ENCODE peak calls at places on chromosomes 3 and 15, in four cellular contexts. F is bronchial epithelial cell, G is colonic mucosa, Y is foreskin fibroblast. N is an unnamed sample.

GRCh38 chr3:162492446-162493081 is 996.0 kb downstream of the OTOL1 start:
- DNase-seq in F (no peak), G (no peak), Y (peak; percentile 79), N (peak; percentile 69)

GRCh38 chr15:67884514-67885225 is 44.8 kb upstream of the RNU6-1 start:
- DNase-seq in Y (peak; percentile 86), F (peak; percentile 76), G (peak; percentile 94), N (no peak)

GRCh38 chr3:117526485-117527079 is 817.0 kb downstream of the TUSC7 start:
- DNase-seq in Y (peak; percentile 70), F (peak; percentile 23), G (peak; percentile 27), N (no peak)

GRCh38 chr3:128559486-128560225 is 66.7 kb upstream of the GATA2 start:
- DNase-seq in F (peak; percentile 56), G (no peak), Y (no peak), N (no peak)

GRCh38 chr3:174821477-174821876 is 37.7 kb upstream of the NAALADL2 start:
- DNase-seq in Y (peak; percentile 10), G (no peak), F (no peak), N (no peak)

GRCh38 chr15:73965730-73966103 is 26.4 kb downstream of the STOML1 start:
- DNase-seq in Y (peak; percentile 76), G (no peak), F (peak; percentile 61), N (no peak)

GRCh38 chr3:162353414-162353813 is 856.8 kb downstream of the OTOL1 start:
- DNase-seq in F (no peak), G (no peak), Y (no peak), N (no peak)

GRCh38 chr3:20072422-20072821 is 32.2 kb downstream of the KAT2B start:
- DNase-seq in G (no peak), Y (no peak), F (no peak), N (no peak)

GRCh38 chr3:61452536-61452991 is 108.8 kb upstream of the PTPRG start:
- DNase-seq in F (peak; percentile 91), Y (peak; percentile 60), G (no peak), N (peak; percentile 31)

GRCh38 chr3:16266714-16267113 is 1.7 kb downstream of the OXNAD1 start:
- DNase-seq in F (peak; percentile 78), Y (no peak), G (no peak), N (no peak)
- H3K4me3 ChIP-seq in F (peak overlapping the region; percentile 3), Y (no peak overlapping the region), G (no peak overlapping the region), N (no peak overlapping the region)

DNA sequence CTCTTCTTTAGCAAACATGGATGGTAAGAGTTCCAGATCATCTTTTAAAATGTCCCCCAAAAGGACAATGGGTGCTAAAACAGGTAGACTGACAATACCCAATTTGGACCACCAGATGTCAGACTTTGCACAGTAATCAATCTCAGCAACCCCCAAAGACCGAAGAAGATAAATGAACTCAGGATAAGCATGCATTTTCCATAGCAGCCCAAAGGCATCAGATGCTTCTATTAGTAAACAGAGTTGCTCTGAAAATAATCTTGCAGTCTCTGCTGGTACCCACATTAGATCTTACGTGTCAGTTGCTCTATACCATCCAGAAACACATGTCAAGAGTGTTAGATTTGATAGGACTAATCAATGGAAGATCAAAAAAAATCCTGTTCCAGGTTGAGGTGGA is 20.6 kb downstream of the MYH15 start:
- DNase-seq in F (peak; percentile 56), G (peak; percentile 35), Y (peak; percentile 72), N (no peak)
- TF ChIP-seq CTCF in F (peak; percentile 47), G (peak; percentile 56), Y (peak; percentile 53), N (peak; percentile 50)

DNA sequence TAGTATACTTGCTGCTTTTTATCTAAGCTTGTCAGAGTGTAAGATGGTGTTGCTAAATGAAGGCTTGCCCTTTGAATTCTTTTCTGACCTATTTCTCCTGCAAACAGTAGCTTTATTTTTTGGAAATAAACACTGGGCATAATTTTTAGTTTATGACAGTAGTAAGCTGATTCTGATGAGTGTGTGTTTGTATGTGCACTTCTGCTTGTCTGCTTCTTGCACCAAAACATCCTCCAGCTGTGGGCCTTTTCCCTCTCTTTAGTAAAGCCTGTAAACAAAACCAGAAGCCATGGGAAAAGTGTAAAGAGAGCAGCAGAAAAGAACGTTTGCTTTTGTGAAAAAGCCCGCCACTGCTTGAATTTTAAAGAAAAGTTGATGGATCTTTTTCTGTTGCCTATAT is 136.4 kb upstream of the IL12A start:
- DNase-seq in G (no peak), F (no peak), Y (no peak), N (no peak)
- H3K4me3 ChIP-seq in G (no peak overlapping the region), F (no peak overlapping the region), Y (no peak overlapping the region), N (no peak overlapping the region)

GRCh38 chr15:51735211-51735610 is 2.2 kb downstream of the LYSMD2 start:
- DNase-seq in G (no peak), F (no peak), Y (peak; percentile 17), N (no peak)
- TF ChIP-seq CTCF in G (no peak), F (no peak), Y (no peak), N (no peak)

DNA sequence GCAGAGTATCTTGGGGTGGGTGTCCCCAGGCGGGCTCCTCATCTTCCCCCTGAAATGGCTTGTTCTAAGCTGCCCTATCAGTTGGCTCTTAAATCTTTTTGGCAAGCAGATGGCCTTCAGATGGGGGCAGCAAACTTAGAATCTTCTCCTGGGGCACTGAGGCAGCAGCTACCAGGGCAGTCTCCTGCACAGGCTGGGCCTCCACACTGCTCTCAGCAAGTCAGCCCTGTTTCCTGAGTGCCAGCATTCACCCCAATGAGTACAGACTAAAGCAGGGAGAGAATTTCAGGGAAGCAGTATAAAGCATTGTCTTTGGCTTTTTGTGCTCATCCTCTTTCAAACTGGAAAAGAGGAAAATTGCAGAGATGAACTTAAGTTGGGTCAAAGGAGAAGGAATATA is 51.1 kb upstream of the APEH start:
- DNase-seq in F (no peak), Y (no peak), G (no peak), N (no peak)
- H3K4me3 ChIP-seq in F (no peak overlapping the region), Y (no peak overlapping the region), G (no peak overlapping the region), N (no peak overlapping the region)

DNA sequence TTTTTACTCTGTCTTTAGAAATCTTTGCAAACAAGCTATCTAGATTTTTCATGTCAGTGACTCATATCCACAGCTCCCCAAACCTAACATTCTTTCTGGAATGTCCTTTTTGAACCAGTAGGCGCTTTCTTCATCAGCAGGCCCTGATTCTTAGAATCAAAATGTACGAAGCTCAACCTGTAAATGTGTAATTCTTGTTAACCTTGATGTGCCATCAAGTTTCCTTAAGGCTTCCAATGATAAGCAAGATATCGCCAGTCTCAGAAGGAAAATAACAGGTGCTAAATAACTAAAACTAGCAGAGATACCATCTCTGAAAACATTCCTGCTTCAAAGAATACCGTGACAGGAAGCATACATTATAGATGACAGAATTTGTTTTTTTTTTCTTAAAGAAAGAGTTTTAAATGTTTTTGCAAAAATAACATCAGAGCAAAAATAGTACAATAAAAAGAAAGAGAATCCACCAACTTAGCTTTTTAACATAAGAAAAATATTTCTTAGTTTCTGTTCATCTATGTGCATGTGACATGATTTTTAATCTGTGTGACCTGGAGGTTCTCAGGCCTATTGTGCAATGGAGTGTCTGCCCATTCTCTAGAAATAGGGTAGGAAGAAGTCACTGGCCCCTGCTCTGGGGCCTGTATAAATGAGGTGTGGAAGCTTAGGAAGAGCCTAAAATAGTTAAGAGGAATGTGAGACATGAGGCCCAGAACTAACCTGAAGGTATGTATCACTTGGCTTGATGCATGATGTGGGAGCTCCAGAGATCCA is 14.7 kb upstream of the SECISBP2L start:
- DNase-seq in Y (peak; percentile 49), G (no peak), F (no peak), N (no peak)
- TF ChIP-seq CTCF in Y (no peak), G (no peak), F (no peak), N (no peak)

GRCh38 chr3:43388188-43388587 is 101.8 kb downstream of the SNRK start:
- DNase-seq in Y (no peak), G (no peak), F (no peak), N (no peak)

GRCh38 chr3:43389388-43390254 is 103.3 kb downstream of the SNRK start:
- DNase-seq in Y (peak; percentile 25), F (peak; percentile 96), G (no peak), N (no peak)

GRCh38 chr3:43391621-43392020 is 105.3 kb downstream of the SNRK start:
- DNase-seq in Y (no peak), G (no peak), F (no peak), N (no peak)

GRCh38 chr3:43388909-43389308 is 102.6 kb downstream of the SNRK start:
- DNase-seq in Y (no peak), G (no peak), F (no peak), N (no peak)

GRCh38 chr3:43390255-43390588 is 103.9 kb downstream of the SNRK start:
- DNase-seq in Y (no peak), F (no peak), G (no peak), N (no peak)
- H3K4me3 ChIP-seq in Y (no peak overlapping the region), F (no peak overlapping the region), G (no peak overlapping the region), N (no peak overlapping the region)